ENCODE peak calls at places on chromosomes 16 and 17, in five cellular contexts. One of them, this sample, is unnamed.

GRCh38 chr16:27110524-27110896 is 43.8 kb downstream of the C16orf82 start:
- DNase-seq in astrocyte: no peak
- DNase-seq in Caki2: no peak
- DNase-seq in EH: no peak
- DNase-seq in T-helper 9 cell: no peak
- DNase-seq in this sample: no peak

GRCh38 chr17:17723354-17724261 is 42.4 kb downstream of the RAI1 start:
- DNase-seq in astrocyte: peak
- DNase-seq in Caki2: no peak
- DNase-seq in EH: peak
- DNase-seq in T-helper 9 cell: peak
- DNase-seq in this sample: no peak

GRCh38 chr17:3043737-3044365 is 19.6 kb downstream of the OR1D5 start:
- DNase-seq in astrocyte: no peak
- DNase-seq in Caki2: no peak
- DNase-seq in EH: no peak
- DNase-seq in T-helper 9 cell: no peak
- DNase-seq in this sample: peak

GRCh38 chr17:39665642-39666221 is 583 bp downstream of the TCAP start:
- DNase-seq in astrocyte: no peak
- DNase-seq in Caki2: no peak
- DNase-seq in EH: no peak
- DNase-seq in T-helper 9 cell: no peak
- DNase-seq in this sample: peak

GRCh38 chr16:46894011-46894672 is 10.0 kb downstream of the GPT2 start:
- DNase-seq in astrocyte: no peak
- DNase-seq in Caki2: no peak
- DNase-seq in EH: no peak
- DNase-seq in T-helper 9 cell: no peak
- DNase-seq in this sample: no peak

GRCh38 chr17:20191066-20191465 is 181.9 kb downstream of the SPECC1 start:
- DNase-seq in astrocyte: peak
- DNase-seq in Caki2: no peak
- DNase-seq in EH: peak
- DNase-seq in T-helper 9 cell: no peak
- DNase-seq in this sample: no peak

GRCh38 chr17:81210868-81211267 is 11.9 kb downstream of the CEP131 start:
- DNase-seq in astrocyte: peak
- DNase-seq in Caki2: no peak
- DNase-seq in EH: no peak
- DNase-seq in T-helper 9 cell: no peak
- DNase-seq in this sample: no peak

GRCh38 chr17:4087911-4088693 is 54.7 kb downstream of the ZZEF1 start:
- DNase-seq in astrocyte: peak
- DNase-seq in Caki2: no peak
- DNase-seq in EH: peak
- DNase-seq in T-helper 9 cell: no peak
- DNase-seq in this sample: no peak

GRCh38 chr16:75320435-75320834 is 69.0 kb upstream of the BCAR1 start:
- DNase-seq in astrocyte: no peak
- DNase-seq in Caki2: no peak
- DNase-seq in EH: no peak
- DNase-seq in T-helper 9 cell: no peak
- DNase-seq in this sample: peak

GRCh38 chr17:78144146-78144719 is 2.0 kb upstream of the C17orf99 start:
- DNase-seq in astrocyte: peak
- DNase-seq in Caki2: peak
- DNase-seq in EH: peak
- DNase-seq in T-helper 9 cell: no peak
- DNase-seq in this sample: peak

GRCh38 chr17:81349397-81350319 is 45.6 kb upstream of the BAHCC1 start:
- DNase-seq in astrocyte: no peak
- DNase-seq in Caki2: no peak
- DNase-seq in EH: peak
- DNase-seq in T-helper 9 cell: no peak
- DNase-seq in this sample: peak

GRCh38 chr16:29831490-29831889 is 11.2 kb downstream of the MVP start:
- DNase-seq in astrocyte: no peak
- DNase-seq in Caki2: no peak
- DNase-seq in EH: no peak
- DNase-seq in T-helper 9 cell: no peak
- DNase-seq in this sample: no peak

GRCh38 chr17:55783684-55784245 is 32.9 kb downstream of the PCTP start:
- DNase-seq in astrocyte: no peak
- DNase-seq in Caki2: no peak
- DNase-seq in EH: peak
- DNase-seq in T-helper 9 cell: no peak
- DNase-seq in this sample: no peak

GRCh38 chr17:27430882-27431491 is 25.3 kb upstream of the KSR1 start:
- DNase-seq in astrocyte: no peak
- DNase-seq in Caki2: peak
- DNase-seq in EH: peak
- DNase-seq in T-helper 9 cell: no peak
- DNase-seq in this sample: peak

GRCh38 chr16:50530277-50531236 is 17.6 kb upstream of the NKD1 start:
- DNase-seq in astrocyte: no peak
- DNase-seq in Caki2: no peak
- DNase-seq in EH: no peak
- DNase-seq in T-helper 9 cell: no peak
- DNase-seq in this sample: peak

GRCh38 chr16:73191111-73192046 is 143.5 kb upstream of the ZFHX3 start:
- DNase-seq in astrocyte: no peak
- DNase-seq in Caki2: no peak
- DNase-seq in EH: no peak
- DNase-seq in T-helper 9 cell: no peak
- DNase-seq in this sample: no peak

GRCh38 chr17:19322861-19323260 is 39.7 kb downstream of the B9D1 start:
- DNase-seq in astrocyte: no peak
- DNase-seq in Caki2: no peak
- DNase-seq in EH: no peak
- DNase-seq in T-helper 9 cell: no peak
- DNase-seq in this sample: no peak

GRCh38 chr16:14135704-14136103 is 64.6 kb downstream of the MRTFB start:
- DNase-seq in astrocyte: no peak
- DNase-seq in Caki2: no peak
- DNase-seq in EH: no peak
- DNase-seq in T-helper 9 cell: no peak
- DNase-seq in this sample: no peak

GRCh38 chr16:83899272-83899897 is 470 bp downstream of the MLYCD start:
- DNase-seq in astrocyte: peak
- DNase-seq in Caki2: peak
- DNase-seq in EH: peak
- DNase-seq in T-helper 9 cell: peak
- DNase-seq in this sample: peak

GRCh38 chr17:19769946-19770652 is 22.0 kb upstream of the ALDH3A1 start:
- DNase-seq in astrocyte: peak
- DNase-seq in Caki2: no peak
- DNase-seq in EH: peak
- DNase-seq in T-helper 9 cell: no peak
- DNase-seq in this sample: no peak

GRCh38 chr16:86074651-86075487 is 175.9 kb downstream of the IRF8 start:
- DNase-seq in astrocyte: peak
- DNase-seq in Caki2: no peak
- DNase-seq in EH: peak
- DNase-seq in T-helper 9 cell: no peak
- DNase-seq in this sample: no peak

GRCh38 chr17:9023389-9024210 is 2.3 kb downstream of the NTN1 start:
- DNase-seq in astrocyte: no peak
- DNase-seq in Caki2: no peak
- DNase-seq in EH: no peak
- DNase-seq in T-helper 9 cell: no peak
- DNase-seq in this sample: no peak

GRCh38 chr17:61583242-61583641 is 7.8 kb downstream of the NACA2 start:
- DNase-seq in astrocyte: peak
- DNase-seq in Caki2: peak
- DNase-seq in EH: peak
- DNase-seq in T-helper 9 cell: no peak
- DNase-seq in this sample: peak

GRCh38 chr16:56351481-56351880 is 73.9 kb downstream of the AMFR start:
- DNase-seq in astrocyte: no peak
- DNase-seq in Caki2: no peak
- DNase-seq in EH: no peak
- DNase-seq in T-helper 9 cell: no peak
- DNase-seq in this sample: no peak

GRCh38 chr17:43696891-43697290 is 35.2 kb upstream of the MEOX1 start:
- DNase-seq in astrocyte: no peak
- DNase-seq in Caki2: no peak
- DNase-seq in EH: no peak
- DNase-seq in T-helper 9 cell: no peak
- DNase-seq in this sample: no peak